ENCODE peak calls at places on chromosomes 3 and 15, in four cellular contexts. Z is lung, C is heart right ventricle, J is HepG2. X is an unnamed sample. For H3K4me1, the result is how much of the 10 kb centered on the place peaks cover.

GRCh38 chr15:26555898-26556297 is 217.0 kb downstream of the GABRB3 start:
- ATAC-seq in Z (no peak), C (no peak), J (no peak), X (no peak)

GRCh38 chr3:58116161-58116955 is 94.4 kb downstream of the DNASE1L3 start:
- ATAC-seq in Z (no peak), C (no peak), J (no peak), X (no peak)

GRCh38 chr15:27752682-27753081 is 346.4 kb downstream of the OCA2 start:
- ATAC-seq in Z (no peak), C (no peak), J (no peak), X (no peak)

GRCh38 chr15:57296473-57297162 is 79.7 kb upstream of the CGNL1 start:
- ATAC-seq in Z (no peak), C (no peak), J (peak), X (no peak)

GRCh38 chr15:70795311-70795665 is 31.9 kb upstream of the UACA start:
- ATAC-seq in Z (no peak), C (no peak), J (peak), X (peak)

GRCh38 chr3:52721742-52722033 is 15.8 kb downstream of the SPCS1 start:
- ATAC-seq in Z (no peak), C (no peak), J (no peak), X (no peak)

GRCh38 chr3:100090669-100091005 is 23.7 kb downstream of the FILIP1L start:
- ATAC-seq in Z (no peak), C (no peak), J (peak), X (no peak)

GRCh38 chr3:25683410-25683809 is 18.7 kb upstream of the TOP2B start:
- ATAC-seq in Z (no peak), C (no peak), J (no peak), X (no peak)

GRCh38 chr15:31047437-31047836 is 54.1 kb downstream of the TRPM1 start:
- ATAC-seq in Z (no peak), C (no peak), J (no peak), X (no peak)

GRCh38 chr3:191721390-191721801 is 260.4 kb downstream of the PYDC2 start:
- ATAC-seq in Z (no peak), C (peak), J (no peak), X (no peak)

GRCh38 chr3:112001516-112001915 is 2.8 kb downstream of the TAGLN3 start:
- ATAC-seq in Z (no peak), C (no peak), J (no peak), X (no peak)

GRCh38 chr15:63510548-63510940 is 6.2 kb downstream of the USP3 start:
- ATAC-seq in Z (no peak), C (no peak), J (no peak), X (no peak)

GRCh38 chr3:116863842-116864626 is 154.5 kb downstream of the TUSC7 start:
- ATAC-seq in Z (no peak), C (no peak), J (no peak), X (peak)

GRCh38 chr3:12303532-12303931 is 14.7 kb downstream of the PPARG start:
- ATAC-seq in Z (no peak), C (no peak), J (no peak), X (no peak)

GRCh38 chr3:141092663-141093062 is 41.5 kb downstream of the SPSB4 start:
- ATAC-seq in Z (no peak), C (no peak), J (no peak), X (no peak)
- H3K4me3 ChIP-seq in Z (no peak), C (no peak), J (no peak), X (no peak)

GRCh38 chr15:75704263-75704615 is 8.4 kb downstream of the CSPG4 start:
- ATAC-seq in Z (no peak), C (no peak), J (no peak), X (no peak)
- H3K4me1 ChIP-seq in Z (under half), C (under half), J (under half), X (half or more)

GRCh38 chr15:78075490-78076230 is 1.9 kb downstream of the TBC1D2B start:
- ATAC-seq in Z (peak), C (peak), J (peak), X (peak)
- H3K4me3 ChIP-seq in Z (peak), C (no peak), J (peak), X (peak)

GRCh38 chr3:48013288-48013980 is 2.8 kb downstream of the MAP4 start:
- ATAC-seq in Z (peak), C (peak), J (peak), X (peak)
- H3K4me1 ChIP-seq in Z (under half), C (half or more), J (half or more), X (under half)

GRCh38 chr3:123341871-123342630 is 106.8 kb downstream of the ADCY5 start:
- ATAC-seq in Z (no peak), C (no peak), J (no peak), X (no peak)

GRCh38 chr3:123344941-123345594 is 103.8 kb downstream of the ADCY5 start:
- ATAC-seq in Z (no peak), C (no peak), J (no peak), X (no peak)

GRCh38 chr3:123344175-123344908 is 104.5 kb downstream of the ADCY5 start:
- ATAC-seq in Z (no peak), C (no peak), J (no peak), X (peak)

GRCh38 chr3:123343296-123344174 is 105.4 kb downstream of the ADCY5 start:
- ATAC-seq in Z (no peak), C (peak), J (no peak), X (no peak)

GRCh38 chr3:123342631-123343080 is 106.2 kb downstream of the ADCY5 start:
- ATAC-seq in Z (no peak), C (no peak), J (no peak), X (no peak)
- H3K4me3 ChIP-seq in Z (no peak), C (no peak), J (no peak), X (no peak)

DNA sequence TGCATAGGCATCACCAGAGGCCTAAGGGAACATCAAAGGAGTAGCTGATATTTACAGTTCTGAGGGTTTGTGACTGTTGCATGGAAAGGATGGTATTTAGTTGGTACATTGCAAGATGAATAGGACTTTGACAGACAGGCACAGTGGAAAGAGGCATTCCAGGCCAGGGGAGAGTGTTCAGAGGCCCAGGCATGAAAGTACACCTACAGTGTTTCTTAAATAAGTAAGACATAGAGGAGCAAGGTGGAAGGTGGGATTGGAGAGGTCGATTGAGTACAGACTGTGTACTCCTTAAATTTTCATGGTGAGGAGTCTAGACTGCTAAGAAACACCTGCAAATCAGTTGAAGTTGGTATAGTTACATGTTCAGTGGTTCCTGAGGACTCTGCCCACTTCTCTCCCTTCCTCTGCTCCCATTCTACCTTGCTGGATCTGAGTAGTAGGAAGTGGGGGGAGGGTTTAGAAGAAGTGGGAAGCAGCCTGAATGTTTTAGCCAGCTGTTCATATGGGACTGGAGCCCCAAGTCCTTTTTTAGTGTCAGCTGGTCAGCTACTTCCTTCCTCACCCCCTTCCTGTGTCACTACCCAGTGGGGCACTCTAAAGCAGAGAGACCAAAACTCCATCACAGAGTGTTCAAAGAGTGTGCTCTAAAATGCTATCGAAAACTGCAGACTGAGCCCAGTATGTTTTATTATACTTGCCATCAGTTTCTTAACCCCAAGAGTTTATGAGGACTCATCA is 14.0 kb downstream of the KLHL18 start:
- ATAC-seq in Z (no peak), C (no peak), J (peak), X (no peak)
- H3K4me1 ChIP-seq in Z (under half), C (under half), J (under half), X (under half)

GRCh38 chr3:134282659-134283047 is 32.0 kb upstream of the RYK start:
- ATAC-seq in Z (no peak), C (no peak), J (no peak), X (no peak)
- H3K4me3 ChIP-seq in Z (no peak), C (no peak), J (no peak), X (no peak)

X was measured in gastroesophageal sphincter.